ENCODE peak calls at places on chromosomes 12 and 14, in eight cellular contexts. One of them, this sample, is unnamed.

GRCh38 chr14:59463773-59464650 is 1.2 kb downstream of the GPR135 start:
- DNase-seq in LNCaP clone FGC: no peak
- DNase-seq in bronchial epithelial cell: no peak
- DNase-seq in dorsolateral prefrontal cortex: peak
- DNase-seq in CD8-positive, alpha-beta T cell: no peak
- DNase-seq in nephron progenitor cell: peak
- DNase-seq in lower leg skin: no peak
- DNase-seq in epithelial cell of proximal tubule: no peak
- DNase-seq in this sample: peak

GRCh38 chr12:32788405-32788804 is 32.7 kb upstream of the YARS2 start:
- DNase-seq in CD8-positive, alpha-beta T cell: no peak
- DNase-seq in nephron progenitor cell: no peak
- DNase-seq in epithelial cell of proximal tubule: no peak
- DNase-seq in bronchial epithelial cell: no peak
- DNase-seq in lower leg skin: no peak
- DNase-seq in LNCaP clone FGC: no peak
- DNase-seq in dorsolateral prefrontal cortex: no peak
- DNase-seq in this sample: no peak

GRCh38 chr12:129659927-129660326 is 243.9 kb downstream of the TMEM132D start:
- DNase-seq in LNCaP clone FGC: no peak
- DNase-seq in nephron progenitor cell: no peak
- DNase-seq in dorsolateral prefrontal cortex: no peak
- DNase-seq in CD8-positive, alpha-beta T cell: no peak
- DNase-seq in epithelial cell of proximal tubule: peak
- DNase-seq in bronchial epithelial cell: peak
- DNase-seq in lower leg skin: no peak
- DNase-seq in this sample: no peak

GRCh38 chr12:115046805-115047204 is 362.8 kb upstream of the TBX3 start:
- DNase-seq in bronchial epithelial cell: no peak
- DNase-seq in lower leg skin: no peak
- DNase-seq in nephron progenitor cell: no peak
- DNase-seq in dorsolateral prefrontal cortex: no peak
- DNase-seq in LNCaP clone FGC: no peak
- DNase-seq in CD8-positive, alpha-beta T cell: no peak
- DNase-seq in epithelial cell of proximal tubule: no peak
- DNase-seq in this sample: no peak

GRCh38 chr14:50559990-50560928 is at the start of gene ATL1:
- DNase-seq in epithelial cell of proximal tubule: no peak
- DNase-seq in nephron progenitor cell: peak
- DNase-seq in dorsolateral prefrontal cortex: peak
- DNase-seq in lower leg skin: peak
- DNase-seq in LNCaP clone FGC: no peak
- DNase-seq in CD8-positive, alpha-beta T cell: peak
- DNase-seq in bronchial epithelial cell: peak
- DNase-seq in this sample: peak

GRCh38 chr12:98416845-98417244 is 98.5 kb upstream of the TMPO start:
- DNase-seq in CD8-positive, alpha-beta T cell: no peak
- DNase-seq in bronchial epithelial cell: peak
- DNase-seq in epithelial cell of proximal tubule: no peak
- DNase-seq in nephron progenitor cell: no peak
- DNase-seq in lower leg skin: no peak
- DNase-seq in LNCaP clone FGC: no peak
- DNase-seq in dorsolateral prefrontal cortex: no peak
- DNase-seq in this sample: no peak

GRCh38 chr14:104107611-104108569 is 22.4 kb downstream of the ASPG start:
- DNase-seq in bronchial epithelial cell: peak
- DNase-seq in lower leg skin: no peak
- DNase-seq in epithelial cell of proximal tubule: no peak
- DNase-seq in dorsolateral prefrontal cortex: peak
- DNase-seq in LNCaP clone FGC: no peak
- DNase-seq in nephron progenitor cell: peak
- DNase-seq in CD8-positive, alpha-beta T cell: no peak
- DNase-seq in this sample: no peak

GRCh38 chr12:120249875-120250795 is 15.4 kb downstream of the PXN start:
- DNase-seq in dorsolateral prefrontal cortex: no peak
- DNase-seq in bronchial epithelial cell: no peak
- DNase-seq in LNCaP clone FGC: no peak
- DNase-seq in CD8-positive, alpha-beta T cell: no peak
- DNase-seq in lower leg skin: peak
- DNase-seq in epithelial cell of proximal tubule: no peak
- DNase-seq in nephron progenitor cell: no peak
- DNase-seq in this sample: no peak

GRCh38 chr12:79187032-79187431 is 322.5 kb downstream of the SYT1 start:
- DNase-seq in epithelial cell of proximal tubule: no peak
- DNase-seq in lower leg skin: no peak
- DNase-seq in nephron progenitor cell: no peak
- DNase-seq in CD8-positive, alpha-beta T cell: no peak
- DNase-seq in dorsolateral prefrontal cortex: no peak
- DNase-seq in LNCaP clone FGC: no peak
- DNase-seq in bronchial epithelial cell: no peak
- DNase-seq in this sample: no peak

GRCh38 chr14:58920230-58920629 is 268.2 kb upstream of the DAAM1 start:
- DNase-seq in epithelial cell of proximal tubule: no peak
- DNase-seq in bronchial epithelial cell: no peak
- DNase-seq in CD8-positive, alpha-beta T cell: no peak
- DNase-seq in dorsolateral prefrontal cortex: no peak
- DNase-seq in nephron progenitor cell: no peak
- DNase-seq in LNCaP clone FGC: no peak
- DNase-seq in lower leg skin: no peak
- DNase-seq in this sample: no peak

GRCh38 chr12:128644664-128645296 is 179.0 kb downstream of the SLC15A4 start:
- DNase-seq in lower leg skin: no peak
- DNase-seq in bronchial epithelial cell: no peak
- DNase-seq in LNCaP clone FGC: peak
- DNase-seq in dorsolateral prefrontal cortex: no peak
- DNase-seq in CD8-positive, alpha-beta T cell: peak
- DNase-seq in nephron progenitor cell: peak
- DNase-seq in epithelial cell of proximal tubule: no peak
- DNase-seq in this sample: no peak
- TF ChIP-seq CTCF in lower leg skin: no peak
- TF ChIP-seq CTCF in bronchial epithelial cell: no peak
- TF ChIP-seq CTCF in LNCaP clone FGC: peak
- TF ChIP-seq CTCF in dorsolateral prefrontal cortex: peak
- TF ChIP-seq CTCF in CD8-positive, alpha-beta T cell: peak
- TF ChIP-seq CTCF in nephron progenitor cell: peak
- TF ChIP-seq CTCF in epithelial cell of proximal tubule: peak
- TF ChIP-seq CTCF in this sample: peak

GRCh38 chr12:127663716-127664115 is 603.3 kb upstream of the TMEM132C start:
- DNase-seq in epithelial cell of proximal tubule: no peak
- DNase-seq in bronchial epithelial cell: no peak
- DNase-seq in nephron progenitor cell: no peak
- DNase-seq in CD8-positive, alpha-beta T cell: no peak
- DNase-seq in lower leg skin: no peak
- DNase-seq in LNCaP clone FGC: no peak
- DNase-seq in dorsolateral prefrontal cortex: no peak
- DNase-seq in this sample: no peak

GRCh38 chr12:127657036-127657435 is 609.9 kb upstream of the TMEM132C start:
- DNase-seq in CD8-positive, alpha-beta T cell: no peak
- DNase-seq in dorsolateral prefrontal cortex: no peak
- DNase-seq in LNCaP clone FGC: no peak
- DNase-seq in nephron progenitor cell: no peak
- DNase-seq in epithelial cell of proximal tubule: no peak
- DNase-seq in bronchial epithelial cell: no peak
- DNase-seq in lower leg skin: no peak
- DNase-seq in this sample: no peak

GRCh38 chr12:127656261-127656660 is 610.7 kb upstream of the TMEM132C start:
- DNase-seq in bronchial epithelial cell: no peak
- DNase-seq in epithelial cell of proximal tubule: no peak
- DNase-seq in LNCaP clone FGC: no peak
- DNase-seq in dorsolateral prefrontal cortex: no peak
- DNase-seq in lower leg skin: no peak
- DNase-seq in nephron progenitor cell: no peak
- DNase-seq in CD8-positive, alpha-beta T cell: no peak
- DNase-seq in this sample: no peak

GRCh38 chr12:127664901-127665300 is 602.1 kb upstream of the TMEM132C start:
- DNase-seq in CD8-positive, alpha-beta T cell: no peak
- DNase-seq in bronchial epithelial cell: no peak
- DNase-seq in LNCaP clone FGC: no peak
- DNase-seq in dorsolateral prefrontal cortex: no peak
- DNase-seq in epithelial cell of proximal tubule: no peak
- DNase-seq in nephron progenitor cell: no peak
- DNase-seq in lower leg skin: no peak
- DNase-seq in this sample: no peak

GRCh38 chr12:127660961-127661360 is 606.0 kb upstream of the TMEM132C start:
- DNase-seq in epithelial cell of proximal tubule: no peak
- DNase-seq in LNCaP clone FGC: no peak
- DNase-seq in nephron progenitor cell: no peak
- DNase-seq in bronchial epithelial cell: no peak
- DNase-seq in lower leg skin: no peak
- DNase-seq in CD8-positive, alpha-beta T cell: no peak
- DNase-seq in dorsolateral prefrontal cortex: no peak
- DNase-seq in this sample: no peak
- TF ChIP-seq CTCF in epithelial cell of proximal tubule: no peak
- TF ChIP-seq CTCF in LNCaP clone FGC: no peak
- TF ChIP-seq CTCF in nephron progenitor cell: no peak
- TF ChIP-seq CTCF in bronchial epithelial cell: no peak
- TF ChIP-seq CTCF in lower leg skin: no peak
- TF ChIP-seq CTCF in CD8-positive, alpha-beta T cell: no peak
- TF ChIP-seq CTCF in dorsolateral prefrontal cortex: no peak
- TF ChIP-seq CTCF in this sample: no peak

GRCh38 chr12:100201604-100202423 is 1.2 kb downstream of the ACTR6 start:
- DNase-seq in LNCaP clone FGC: no peak
- DNase-seq in nephron progenitor cell: no peak
- DNase-seq in epithelial cell of proximal tubule: no peak
- DNase-seq in lower leg skin: no peak
- DNase-seq in bronchial epithelial cell: no peak
- DNase-seq in dorsolateral prefrontal cortex: no peak
- DNase-seq in CD8-positive, alpha-beta T cell: no peak
- DNase-seq in this sample: no peak

GRCh38 chr12:100199347-100200136 is 1.1 kb upstream of the ACTR6 start:
- DNase-seq in bronchial epithelial cell: peak
- DNase-seq in lower leg skin: peak
- DNase-seq in dorsolateral prefrontal cortex: no peak
- DNase-seq in LNCaP clone FGC: no peak
- DNase-seq in CD8-positive, alpha-beta T cell: peak
- DNase-seq in epithelial cell of proximal tubule: no peak
- DNase-seq in nephron progenitor cell: peak
- DNase-seq in this sample: peak

GRCh38 chr12:100199023-100199346 is 1.6 kb upstream of the ACTR6 start:
- DNase-seq in epithelial cell of proximal tubule: no peak
- DNase-seq in CD8-positive, alpha-beta T cell: no peak
- DNase-seq in dorsolateral prefrontal cortex: no peak
- DNase-seq in bronchial epithelial cell: no peak
- DNase-seq in lower leg skin: no peak
- DNase-seq in nephron progenitor cell: no peak
- DNase-seq in LNCaP clone FGC: no peak
- DNase-seq in this sample: no peak

GRCh38 chr12:100197486-100197885 is 3.1 kb upstream of the ACTR6 start:
- DNase-seq in CD8-positive, alpha-beta T cell: no peak
- DNase-seq in nephron progenitor cell: no peak
- DNase-seq in epithelial cell of proximal tubule: no peak
- DNase-seq in bronchial epithelial cell: peak
- DNase-seq in lower leg skin: no peak
- DNase-seq in LNCaP clone FGC: no peak
- DNase-seq in dorsolateral prefrontal cortex: no peak
- DNase-seq in this sample: no peak

DNA sequence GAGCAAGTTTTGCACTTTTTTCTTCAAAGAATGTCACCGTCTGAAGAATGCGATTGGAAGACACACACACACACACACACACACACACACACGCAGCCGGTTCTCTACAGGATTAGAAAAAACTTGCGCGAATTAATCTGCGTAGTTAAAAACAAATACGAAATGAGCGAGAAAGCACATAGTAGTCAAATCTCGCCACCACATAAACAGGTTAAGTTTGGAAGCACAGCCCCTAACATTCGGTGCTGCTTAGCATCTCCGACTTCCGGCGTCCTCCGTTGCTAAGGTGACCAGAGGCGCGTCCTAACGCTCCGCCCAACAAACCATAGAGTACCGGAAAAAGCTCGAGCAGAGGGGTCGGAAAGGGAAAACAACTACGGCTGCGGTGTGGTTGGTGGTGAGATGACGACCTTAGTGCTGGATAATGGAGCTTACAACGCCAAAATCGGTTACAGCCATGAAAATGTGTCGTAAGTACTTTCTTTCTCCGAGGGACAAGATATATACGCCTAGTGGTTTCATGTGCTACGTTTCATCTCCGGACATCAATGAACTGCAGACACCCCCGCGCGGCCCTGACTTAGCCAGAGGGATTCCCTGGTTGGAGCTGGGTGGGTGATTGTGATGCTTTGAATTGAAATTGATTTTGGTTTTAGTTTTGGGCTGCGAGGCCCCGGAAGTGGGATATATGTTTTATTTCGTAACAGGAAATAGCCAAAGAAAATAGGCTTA is at the start of gene ACTR6:
- DNase-seq in dorsolateral prefrontal cortex: peak
- DNase-seq in bronchial epithelial cell: peak
- DNase-seq in epithelial cell of proximal tubule: peak
- DNase-seq in nephron progenitor cell: peak
- DNase-seq in lower leg skin: peak
- DNase-seq in CD8-positive, alpha-beta T cell: peak
- DNase-seq in LNCaP clone FGC: peak
- DNase-seq in this sample: peak
- TF ChIP-seq CTCF in dorsolateral prefrontal cortex: peak
- TF ChIP-seq CTCF in bronchial epithelial cell: no peak
- TF ChIP-seq CTCF in epithelial cell of proximal tubule: no peak
- TF ChIP-seq CTCF in nephron progenitor cell: no peak
- TF ChIP-seq CTCF in lower leg skin: no peak
- TF ChIP-seq CTCF in CD8-positive, alpha-beta T cell: no peak
- TF ChIP-seq CTCF in LNCaP clone FGC: no peak
- TF ChIP-seq CTCF in this sample: no peak

GRCh38 chr14:75295491-75296338 is 17.1 kb downstream of the FOS start:
- DNase-seq in dorsolateral prefrontal cortex: peak
- DNase-seq in nephron progenitor cell: peak
- DNase-seq in bronchial epithelial cell: peak
- DNase-seq in LNCaP clone FGC: no peak
- DNase-seq in epithelial cell of proximal tubule: no peak
- DNase-seq in CD8-positive, alpha-beta T cell: peak
- DNase-seq in lower leg skin: peak
- DNase-seq in this sample: peak

GRCh38 chr14:75293920-75294648 is 15.5 kb downstream of the FOS start:
- DNase-seq in bronchial epithelial cell: peak
- DNase-seq in dorsolateral prefrontal cortex: peak
- DNase-seq in epithelial cell of proximal tubule: no peak
- DNase-seq in CD8-positive, alpha-beta T cell: peak
- DNase-seq in lower leg skin: peak
- DNase-seq in LNCaP clone FGC: peak
- DNase-seq in nephron progenitor cell: peak
- DNase-seq in this sample: peak

GRCh38 chr14:75292886-75293285 is 14.3 kb downstream of the FOS start:
- DNase-seq in CD8-positive, alpha-beta T cell: no peak
- DNase-seq in nephron progenitor cell: no peak
- DNase-seq in LNCaP clone FGC: no peak
- DNase-seq in bronchial epithelial cell: no peak
- DNase-seq in epithelial cell of proximal tubule: no peak
- DNase-seq in lower leg skin: no peak
- DNase-seq in dorsolateral prefrontal cortex: no peak
- DNase-seq in this sample: no peak

GRCh38 chr14:75295061-75295461 is 16.4 kb downstream of the FOS start:
- DNase-seq in bronchial epithelial cell: peak
- DNase-seq in dorsolateral prefrontal cortex: no peak
- DNase-seq in lower leg skin: peak
- DNase-seq in CD8-positive, alpha-beta T cell: no peak
- DNase-seq in epithelial cell of proximal tubule: no peak
- DNase-seq in LNCaP clone FGC: no peak
- DNase-seq in nephron progenitor cell: peak
- DNase-seq in this sample: peak

DNA sequence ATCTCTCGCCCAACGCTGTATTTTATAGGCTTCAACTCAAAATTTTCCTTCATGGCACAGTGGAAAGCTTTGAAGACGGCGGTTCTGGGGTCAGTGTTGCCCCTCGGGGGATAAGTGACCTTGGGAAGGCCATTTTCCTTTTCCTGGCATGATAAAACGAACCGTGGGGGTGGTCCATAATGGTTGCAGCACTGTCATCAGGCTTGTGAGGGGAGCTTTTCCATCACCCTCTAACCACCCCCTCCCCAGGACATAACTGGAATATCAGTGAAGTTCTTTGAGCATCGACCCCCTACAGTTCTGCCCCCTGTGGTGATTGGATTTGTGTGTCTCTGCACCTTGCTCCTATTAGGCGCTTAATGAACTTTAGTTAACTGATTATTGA is 16.0 kb downstream of the FOS start:
- DNase-seq in nephron progenitor cell: peak
- DNase-seq in dorsolateral prefrontal cortex: no peak
- DNase-seq in bronchial epithelial cell: no peak
- DNase-seq in lower leg skin: no peak
- DNase-seq in epithelial cell of proximal tubule: no peak
- DNase-seq in CD8-positive, alpha-beta T cell: no peak
- DNase-seq in LNCaP clone FGC: no peak
- DNase-seq in this sample: no peak
- TF ChIP-seq CTCF in nephron progenitor cell: no peak
- TF ChIP-seq CTCF in dorsolateral prefrontal cortex: no peak
- TF ChIP-seq CTCF in bronchial epithelial cell: peak
- TF ChIP-seq CTCF in lower leg skin: no peak
- TF ChIP-seq CTCF in epithelial cell of proximal tubule: no peak
- TF ChIP-seq CTCF in CD8-positive, alpha-beta T cell: no peak
- TF ChIP-seq CTCF in LNCaP clone FGC: no peak
- TF ChIP-seq CTCF in this sample: no peak